ENCODE peak calls at places on chromosome 13, in four cellular contexts. O, I, L and G are unnamed samples.

GRCh38 chr13:31908696-31909386 is 122.7 kb upstream of the FRY start:
- DNase-seq in O (no peak), I (no peak), L (no peak), G (no peak)

GRCh38 chr13:99417821-99418662 is 83.2 kb upstream of the TM9SF2 start:
- DNase-seq in O (no peak), I (no peak), L (no peak), G (no peak)

GRCh38 chr13:100633461-100633860 is 41.1 kb downstream of the TMTC4 start:
- DNase-seq in O (peak; percentile 89), I (no peak), L (peak; percentile 80), G (no peak)

GRCh38 chr13:100088648-100089601 is at the start of gene PCCA:
- DNase-seq in O (peak; percentile 49), I (peak; percentile 98), L (peak; percentile 75), G (peak; percentile 98)

GRCh38 chr13:86572115-86572514 is 772.9 kb upstream of the SLITRK6 start:
- DNase-seq in O (peak; percentile 36), I (no peak), L (peak; percentile 21), G (no peak)

GRCh38 chr13:29922281-29922821 is 71.9 kb upstream of the UBL3 start:
- DNase-seq in O (no peak), I (no peak), L (no peak), G (no peak)

GRCh38 chr13:25802579-25802978 is 249.2 kb downstream of the SHISA2 start:
- DNase-seq in O (no peak), I (no peak), L (no peak), G (no peak)

GRCh38 chr13:50326271-50326670 is 311.0 kb downstream of the KCNRG start:
- DNase-seq in O (no peak), I (no peak), L (no peak), G (no peak)

GRCh38 chr13:104296301-104296700 is 1230.1 kb upstream of the SLC10A2 start:
- DNase-seq in O (no peak), I (no peak), L (no peak), G (no peak)

GRCh38 chr13:106100261-106100919 is 435.1 kb downstream of the EFNB2 start:
- DNase-seq in O (no peak), I (peak; percentile 40), L (no peak), G (no peak)

GRCh38 chr13:62049992-62050391 is 634.3 kb upstream of the PCDH20 start:
- DNase-seq in O (no peak), I (no peak), L (no peak), G (no peak)

GRCh38 chr13:40060318-40061007 is 405.0 kb downstream of the COG6 start:
- DNase-seq in O (peak; percentile 93), I (no peak), L (no peak), G (peak; percentile 48)

GRCh38 chr13:50323440-50324070 is 308.3 kb downstream of the KCNRG start:
- DNase-seq in O (peak; percentile 80), I (no peak), L (peak; percentile 71), G (no peak)

GRCh38 chr13:73063166-73063565 is 4.4 kb downstream of the KLF5 start:
- DNase-seq in O (no peak), I (no peak), L (no peak), G (no peak)

GRCh38 chr13:64471916-64472315 is 2758.2 kb downstream of the PCDH9 start:
- DNase-seq in O (peak; percentile 8), I (no peak), L (peak; percentile 11), G (no peak)
- TF ChIP-seq CTCF in O (peak; percentile 66), I (peak; percentile 73), L (peak; percentile 67), G (no peak)

DNA sequence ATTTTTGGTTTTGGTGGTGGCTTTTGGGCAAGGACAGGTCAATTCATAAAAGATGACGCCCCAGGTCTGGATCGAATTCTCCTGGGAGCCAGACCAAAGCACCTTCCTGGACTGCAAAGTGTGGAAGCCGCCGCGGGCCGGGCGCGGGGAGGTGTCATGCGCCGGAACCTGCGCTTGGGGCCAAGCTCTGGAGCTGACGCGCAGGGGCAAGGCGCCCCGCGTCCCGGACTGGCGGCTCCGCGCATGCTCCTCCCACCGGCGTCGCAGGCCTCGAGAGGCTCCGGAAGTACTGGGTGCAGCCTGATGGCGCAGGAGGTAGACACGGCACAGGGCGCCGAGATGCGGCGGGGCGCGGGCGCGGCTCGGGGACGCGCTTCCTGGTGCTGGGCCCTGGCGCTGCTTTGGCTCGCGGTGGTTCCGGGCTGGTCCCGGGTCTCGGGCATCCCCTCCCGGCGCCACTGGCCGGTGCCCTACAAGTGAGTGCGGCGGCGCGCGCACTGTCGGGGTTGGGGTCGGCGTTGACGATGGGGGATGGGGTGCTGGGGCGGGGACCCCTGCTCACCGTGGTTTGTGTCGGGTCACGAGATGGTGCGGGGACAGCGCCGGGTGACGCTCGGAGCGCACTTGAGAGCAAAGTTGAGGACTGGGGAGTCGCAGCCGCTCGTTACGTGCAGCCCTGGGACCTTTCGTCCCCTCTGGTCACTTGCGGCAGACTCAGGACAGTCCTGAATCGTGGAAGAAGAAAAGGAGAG is at the start of gene CLN5:
- DNase-seq in O (peak; percentile 63), I (peak; percentile 73), L (peak; percentile 67), G (peak; percentile 97)
- TF ChIP-seq CTCF in O (no peak), I (no peak), L (peak; percentile 2), G (no peak)

DNA sequence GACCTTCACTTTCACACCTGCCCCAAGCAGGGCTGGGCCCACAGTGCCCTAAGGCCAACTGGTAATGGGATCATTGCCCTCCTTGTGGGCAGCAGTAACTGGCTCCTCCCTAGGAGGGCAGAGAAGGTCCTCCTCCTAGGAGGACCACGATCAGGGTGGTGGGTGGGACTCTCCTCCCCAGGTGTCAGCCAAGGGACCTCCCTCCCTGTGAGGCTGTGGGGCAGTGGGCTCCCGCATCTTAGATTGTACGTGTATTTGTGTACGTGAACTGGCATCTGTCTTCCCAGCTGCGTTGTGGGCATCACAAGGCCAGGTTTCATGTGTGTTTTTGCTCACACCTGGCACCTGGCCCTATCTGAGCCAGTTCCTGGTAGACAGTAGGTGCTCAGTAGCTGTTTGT is 111.8 kb downstream of the SOX1 start:
- DNase-seq in O (no peak), I (no peak), L (no peak), G (no peak)
- TF ChIP-seq CTCF in O (no peak), I (no peak), L (no peak), G (no peak)

GRCh38 chr13:27559714-27560113 is 60.6 kb downstream of the LNX2 start:
- DNase-seq in O (no peak), I (no peak), L (no peak), G (no peak)

GRCh38 chr13:27551563-27551962 is 68.8 kb downstream of the LNX2 start:
- DNase-seq in O (no peak), I (no peak), L (no peak), G (no peak)

DNA sequence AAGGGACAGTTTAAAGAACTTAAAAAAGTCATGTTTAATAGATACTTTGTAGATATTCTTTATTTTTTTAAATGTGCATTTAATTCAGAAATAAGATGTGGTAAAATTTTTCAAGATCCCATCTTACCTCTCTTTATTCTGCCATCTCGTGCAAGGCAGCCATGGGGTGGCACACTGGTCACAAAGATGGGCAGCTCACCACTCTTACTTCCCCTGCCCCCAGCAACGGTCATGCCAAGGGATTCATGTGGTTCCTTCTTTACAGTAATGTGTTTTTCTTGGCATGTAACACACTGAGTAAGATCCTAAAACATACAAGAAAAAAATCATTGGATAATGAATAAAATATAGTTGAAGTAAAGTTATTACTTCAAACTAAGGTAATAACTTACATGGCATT is 64.2 kb downstream of the LNX2 start:
- DNase-seq in O (no peak), I (no peak), L (no peak), G (no peak)
- TF ChIP-seq CTCF in O (no peak), I (no peak), L (peak; percentile 19), G (peak; percentile 17)